ENCODE peak calls at places on chromosomes 7 and 10, in four cellular contexts. One of them, this sample, is unnamed.

GRCh38 chr7:133052357-133052756 is 29.5 kb downstream of the CHCHD3 start:
- DNase-seq in body of pancreas: no peak
- DNase-seq in pancreas: no peak
- DNase-seq in cardiac fibroblast: no peak
- DNase-seq in this sample: no peak

GRCh38 chr10:102752934-102753664 is 9.4 kb downstream of the WBP1L start:
- DNase-seq in body of pancreas: no peak
- DNase-seq in pancreas: no peak
- DNase-seq in cardiac fibroblast: peak; percentile 86
- DNase-seq in this sample: no peak

GRCh38 chr10:121589553-121589952 is 8.7 kb downstream of the FGFR2 start:
- DNase-seq in body of pancreas: no peak
- DNase-seq in pancreas: no peak
- DNase-seq in cardiac fibroblast: no peak
- DNase-seq in this sample: no peak

GRCh38 chr10:103660364-103661197 is 167.1 kb downstream of the NEURL1 start:
- DNase-seq in body of pancreas: no peak
- DNase-seq in pancreas: peak; percentile 83
- DNase-seq in cardiac fibroblast: peak; percentile 63
- DNase-seq in this sample: no peak

GRCh38 chr10:19290770-19291169 is 242.2 kb downstream of the MALRD1 start:
- DNase-seq in body of pancreas: no peak
- DNase-seq in pancreas: no peak
- DNase-seq in cardiac fibroblast: no peak
- DNase-seq in this sample: no peak

GRCh38 chr7:26686448-26686981 is 177.9 kb downstream of the SKAP2 start:
- DNase-seq in body of pancreas: no peak
- DNase-seq in pancreas: no peak
- DNase-seq in cardiac fibroblast: peak; percentile 46
- DNase-seq in this sample: no peak

GRCh38 chr7:141231018-141231792 is 157.3 kb downstream of the TMEM178B start:
- DNase-seq in body of pancreas: peak; percentile 31
- DNase-seq in pancreas: no peak
- DNase-seq in cardiac fibroblast: peak; percentile 4
- DNase-seq in this sample: no peak

GRCh38 chr10:60446855-60447254 is 57.2 kb upstream of the ANK3 start:
- DNase-seq in body of pancreas: peak; percentile 41
- DNase-seq in pancreas: no peak
- DNase-seq in cardiac fibroblast: peak; percentile 28
- DNase-seq in this sample: no peak

GRCh38 chr10:132806126-132807061 is 20.4 kb upstream of the NKX6-2 start:
- DNase-seq in body of pancreas: no peak
- DNase-seq in pancreas: peak; percentile 35
- DNase-seq in cardiac fibroblast: no peak
- DNase-seq in this sample: no peak

GRCh38 chr10:106173838-106174237 is 990.7 kb downstream of the SORCS1 start:
- DNase-seq in body of pancreas: no peak
- DNase-seq in pancreas: no peak
- DNase-seq in cardiac fibroblast: no peak
- DNase-seq in this sample: no peak

GRCh38 chr10:57692255-57692980 is 575.3 kb downstream of the IPMK start:
- DNase-seq in body of pancreas: peak; percentile 17
- DNase-seq in pancreas: no peak
- DNase-seq in cardiac fibroblast: peak; percentile 94
- DNase-seq in this sample: no peak

GRCh38 chr10:124356706-124357582 is 61.8 kb downstream of the OAT start:
- DNase-seq in body of pancreas: no peak
- DNase-seq in pancreas: no peak
- DNase-seq in cardiac fibroblast: no peak
- DNase-seq in this sample: peak; percentile 48

GRCh38 chr10:3107426-3107961 is 40.1 kb downstream of the PFKP start:
- DNase-seq in body of pancreas: peak; percentile 88
- DNase-seq in pancreas: no peak
- DNase-seq in cardiac fibroblast: peak; percentile 95
- DNase-seq in this sample: peak; percentile 85

GRCh38 chr10:131142446-131143380 is 168.8 kb downstream of the TCERG1L start:
- DNase-seq in body of pancreas: no peak
- DNase-seq in pancreas: no peak
- DNase-seq in cardiac fibroblast: no peak
- DNase-seq in this sample: no peak

GRCh38 chr10:127148933-127149220 is 47.5 kb downstream of the INSYN2A start:
- DNase-seq in body of pancreas: no peak
- DNase-seq in pancreas: no peak
- DNase-seq in cardiac fibroblast: peak; percentile 53
- DNase-seq in this sample: no peak

GRCh38 chr10:32970910-32971309 is 12.9 kb upstream of the ITGB1 start:
- DNase-seq in body of pancreas: no peak
- DNase-seq in pancreas: no peak
- DNase-seq in cardiac fibroblast: no peak
- DNase-seq in this sample: no peak

GRCh38 chr10:102150970-102151773 is 1.0 kb upstream of the NOLC1 start:
- DNase-seq in body of pancreas: no peak
- DNase-seq in pancreas: no peak
- DNase-seq in cardiac fibroblast: peak; percentile 58
- DNase-seq in this sample: no peak

GRCh38 chr10:120005408-120006280 is 113.1 kb downstream of the SEC23IP start:
- DNase-seq in body of pancreas: no peak
- DNase-seq in pancreas: no peak
- DNase-seq in cardiac fibroblast: no peak
- DNase-seq in this sample: no peak

GRCh38 chr7:43583424-43584199 is 704 bp downstream of the STK17A start:
- DNase-seq in body of pancreas: peak; percentile 81
- DNase-seq in pancreas: peak; percentile 90
- DNase-seq in cardiac fibroblast: peak; percentile 58
- DNase-seq in this sample: peak; percentile 86

GRCh38 chr7:74356589-74357315 is 67.5 kb downstream of the CLIP2 start:
- DNase-seq in body of pancreas: no peak
- DNase-seq in pancreas: no peak
- DNase-seq in cardiac fibroblast: no peak
- DNase-seq in this sample: no peak

GRCh38 chr10:68784476-68784875 is 42.9 kb upstream of the STOX1 start:
- DNase-seq in body of pancreas: no peak
- DNase-seq in pancreas: no peak
- DNase-seq in cardiac fibroblast: no peak
- DNase-seq in this sample: no peak

GRCh38 chr10:60123172-60123571 is 216.8 kb upstream of the CCDC6 start:
- DNase-seq in body of pancreas: no peak
- DNase-seq in pancreas: no peak
- DNase-seq in cardiac fibroblast: peak; percentile 47
- DNase-seq in this sample: no peak

GRCh38 chr7:6437251-6437650 is 10.5 kb downstream of the DAGLB start:
- DNase-seq in body of pancreas: no peak
- DNase-seq in pancreas: no peak
- DNase-seq in cardiac fibroblast: no peak
- DNase-seq in this sample: no peak

GRCh38 chr7:5406957-5407930 is 16.4 kb downstream of the TNRC18 start:
- DNase-seq in body of pancreas: no peak
- DNase-seq in pancreas: no peak
- DNase-seq in cardiac fibroblast: no peak
- DNase-seq in this sample: no peak

GRCh38 chr10:18332484-18332883 is 192.3 kb downstream of the CACNB2 start:
- DNase-seq in body of pancreas: no peak
- DNase-seq in pancreas: no peak
- DNase-seq in cardiac fibroblast: no peak
- DNase-seq in this sample: no peak

GRCh38 chr10:131216681-131217230 is 94.8 kb downstream of the TCERG1L start:
- DNase-seq in body of pancreas: no peak
- DNase-seq in pancreas: no peak
- DNase-seq in cardiac fibroblast: no peak
- DNase-seq in this sample: no peak

GRCh38 chr10:121411006-121411405 is 187.2 kb downstream of the FGFR2 start:
- DNase-seq in body of pancreas: no peak
- DNase-seq in pancreas: no peak
- DNase-seq in cardiac fibroblast: no peak
- DNase-seq in this sample: no peak

GRCh38 chr7:53350241-53350640 is 314.8 kb downstream of the POM121L12 start:
- DNase-seq in body of pancreas: no peak
- DNase-seq in pancreas: no peak
- DNase-seq in cardiac fibroblast: no peak
- DNase-seq in this sample: peak; percentile 66

GRCh38 chr10:119090026-119090808 is 9.6 kb upstream of the EIF3A start:
- DNase-seq in body of pancreas: no peak
- DNase-seq in pancreas: no peak
- DNase-seq in cardiac fibroblast: no peak
- DNase-seq in this sample: no peak

GRCh38 chr10:6624392-6624791 is 44.3 kb upstream of the PRKCQ start:
- DNase-seq in body of pancreas: no peak
- DNase-seq in pancreas: no peak
- DNase-seq in cardiac fibroblast: no peak
- DNase-seq in this sample: no peak

DNA sequence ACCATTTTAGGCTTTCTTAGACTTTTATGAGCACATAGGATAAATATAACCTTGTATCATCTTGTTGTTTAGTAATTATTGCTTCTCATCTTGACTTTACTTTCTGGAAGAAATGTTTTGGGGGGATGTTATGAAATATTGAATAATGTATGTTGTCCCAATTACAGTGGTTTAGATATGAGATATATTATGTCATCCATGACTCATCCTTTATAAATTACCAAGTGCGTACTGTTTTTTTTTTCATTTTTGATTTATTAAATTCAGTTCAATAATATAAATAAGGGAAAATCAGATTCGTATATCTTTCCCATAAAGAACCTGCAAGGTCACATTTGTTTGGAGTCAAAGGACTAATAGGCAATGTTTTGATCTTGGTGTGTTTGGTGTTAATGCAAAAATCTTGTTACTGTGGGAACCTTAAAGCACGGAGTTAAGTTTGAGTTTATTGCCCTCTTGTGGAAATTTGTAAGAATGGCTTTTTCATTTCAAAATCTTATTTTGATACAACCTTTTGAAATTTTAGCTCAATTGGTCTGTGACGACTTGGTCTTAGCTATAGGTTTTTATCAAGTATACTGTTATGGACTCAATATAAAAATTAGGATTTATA is 108.6 kb downstream of the SRI start:
- DNase-seq in body of pancreas: no peak
- DNase-seq in pancreas: no peak
- DNase-seq in cardiac fibroblast: peak; percentile 62
- DNase-seq in this sample: no peak
- TF ChIP-seq CTCF in body of pancreas: peak; percentile 63
- TF ChIP-seq CTCF in pancreas: peak; percentile 30
- TF ChIP-seq CTCF in cardiac fibroblast: peak; percentile 42
- TF ChIP-seq CTCF in this sample: peak; percentile 52

DNA sequence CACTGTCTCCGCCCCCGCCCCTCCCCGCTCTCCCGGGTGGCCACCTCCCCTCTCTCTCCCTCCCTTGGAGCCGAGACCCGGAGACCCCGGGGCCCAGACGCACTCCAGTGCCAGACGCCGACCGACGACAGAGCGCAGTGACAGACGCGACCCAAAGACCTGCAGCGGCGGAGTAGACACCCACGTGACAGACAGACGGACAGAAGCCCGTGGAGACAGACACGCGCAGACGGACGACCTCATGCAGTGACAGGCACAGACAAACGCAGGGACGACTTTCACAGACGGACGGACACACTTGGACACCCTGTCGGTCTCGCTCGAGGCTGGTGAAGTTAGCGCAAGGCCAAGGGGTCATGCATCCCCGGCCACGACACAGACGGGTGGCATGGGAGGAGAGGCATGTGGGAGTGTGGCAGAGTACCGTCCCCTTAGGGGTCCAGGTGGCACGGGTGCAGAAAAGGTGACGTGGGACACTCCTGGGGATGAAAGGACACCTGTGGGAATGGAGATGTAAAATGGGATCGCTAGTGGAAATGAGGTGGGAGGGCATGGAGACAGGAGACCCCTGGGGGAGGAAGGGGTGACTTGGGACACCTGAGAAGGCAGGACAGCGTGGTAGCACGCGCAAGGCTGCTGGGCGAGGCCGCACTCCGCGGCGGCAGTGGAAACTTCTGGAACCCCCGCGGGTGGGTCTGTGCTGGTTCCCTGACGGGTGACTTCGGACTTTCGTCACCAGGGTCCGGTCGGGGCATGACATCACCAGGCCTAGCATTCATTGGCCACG is 461 bp upstream of the ACHE start:
- DNase-seq in body of pancreas: peak; percentile 72
- DNase-seq in pancreas: peak; percentile 79
- DNase-seq in cardiac fibroblast: no peak
- DNase-seq in this sample: peak; percentile 75
- H3K4me3 ChIP-seq in body of pancreas: no peak overlapping the region
- H3K4me3 ChIP-seq in pancreas: no peak overlapping the region
- H3K4me3 ChIP-seq in cardiac fibroblast: no peak overlapping the region
- H3K4me3 ChIP-seq in this sample: peak overlapping the region; percentile 43

GRCh38 chr7:148706368-148706767 is 7.7 kb downstream of the CUL1 start:
- DNase-seq in body of pancreas: no peak
- DNase-seq in pancreas: no peak
- DNase-seq in cardiac fibroblast: no peak
- DNase-seq in this sample: no peak
- TF ChIP-seq CTCF in body of pancreas: no peak
- TF ChIP-seq CTCF in pancreas: no peak
- TF ChIP-seq CTCF in cardiac fibroblast: no peak
- TF ChIP-seq CTCF in this sample: no peak

GRCh38 chr7:101171442-101171837 is 6.1 kb upstream of the VGF start:
- DNase-seq in body of pancreas: no peak
- DNase-seq in pancreas: no peak
- DNase-seq in cardiac fibroblast: no peak
- DNase-seq in this sample: no peak
- H3K4me3 ChIP-seq in body of pancreas: no peak overlapping the region
- H3K4me3 ChIP-seq in pancreas: no peak overlapping the region
- H3K4me3 ChIP-seq in cardiac fibroblast: no peak overlapping the region
- H3K4me3 ChIP-seq in this sample: no peak overlapping the region

GRCh38 chr7:149147730-149148653 is 739 bp downstream of the ZNF398 start:
- DNase-seq in body of pancreas: peak; percentile 54
- DNase-seq in pancreas: peak; percentile 85
- DNase-seq in cardiac fibroblast: peak; percentile 50
- DNase-seq in this sample: peak; percentile 73
- TF ChIP-seq CTCF in body of pancreas: no peak
- TF ChIP-seq CTCF in pancreas: no peak
- TF ChIP-seq CTCF in cardiac fibroblast: no peak
- TF ChIP-seq CTCF in this sample: no peak

GRCh38 chr7:2553108-2553507 is 2.2 kb downstream of the BRAT1 start:
- DNase-seq in body of pancreas: no peak
- DNase-seq in pancreas: peak; percentile 16
- DNase-seq in cardiac fibroblast: no peak
- DNase-seq in this sample: no peak

GRCh38 chr7:2555121-2556052 is at the start of gene BRAT1:
- DNase-seq in body of pancreas: peak; percentile 99
- DNase-seq in pancreas: peak; percentile 99
- DNase-seq in cardiac fibroblast: peak; percentile 95
- DNase-seq in this sample: peak; percentile 98

GRCh38 chr7:2551418-2551817 is 3.9 kb downstream of the BRAT1 start:
- DNase-seq in body of pancreas: no peak
- DNase-seq in pancreas: peak; percentile 6
- DNase-seq in cardiac fibroblast: no peak
- DNase-seq in this sample: peak; percentile 11

GRCh38 chr7:2554654-2555053 is 670 bp downstream of the BRAT1 start:
- DNase-seq in body of pancreas: no peak
- DNase-seq in pancreas: no peak
- DNase-seq in cardiac fibroblast: no peak
- DNase-seq in this sample: no peak

GRCh38 chr7:2553831-2554581 is 1.3 kb downstream of the BRAT1 start:
- DNase-seq in body of pancreas: no peak
- DNase-seq in pancreas: peak; percentile 1
- DNase-seq in cardiac fibroblast: no peak
- DNase-seq in this sample: no peak
- H3K4me3 ChIP-seq in body of pancreas: no peak overlapping the region
- H3K4me3 ChIP-seq in pancreas: peak overlapping the region; percentile 90
- H3K4me3 ChIP-seq in cardiac fibroblast: peak overlapping the region; percentile 75
- H3K4me3 ChIP-seq in this sample: peak overlapping the region; percentile 65

This sample was measured in right lobe of liver.